ENCODE peak calls at places on chromosomes 12 and 14, in seven cellular contexts. L is uterus, Y is left ventricle myocardium inferior, X is AG09309, T is adipocyte, N is Peyer's patch, S is lower leg skin. P is an unnamed sample.

GRCh38 chr14:91839754-91840153 is 27.6 kb downstream of the TC2N start:
- DNase-seq in S (no peak), Y (no peak), X (no peak), T (no peak), N (no peak), L (no peak), P (no peak)

GRCh38 chr14:89924224-89924623 is 30.3 kb downstream of the EFCAB11 start:
- DNase-seq in S (no peak), N (no peak), L (no peak), Y (no peak), T (no peak), X (no peak), P (no peak)

GRCh38 chr12:122841544-122842321 is 6.5 kb downstream of the HIP1R start:
- DNase-seq in N (peak), Y (no peak), X (no peak), S (no peak), T (peak), L (no peak), P (no peak)

GRCh38 chr14:23514009-23514962 is 37.3 kb downstream of the ZFHX2 start:
- DNase-seq in T (no peak), X (no peak), L (no peak), N (no peak), Y (no peak), S (no peak), P (no peak)

GRCh38 chr12:94239332-94239731 is 91.0 kb downstream of the PLXNC1 start:
- DNase-seq in N (no peak), L (no peak), Y (no peak), T (no peak), X (no peak), S (no peak), P (no peak)

GRCh38 chr14:104305511-104306449 is 167.4 kb downstream of the KIF26A start:
- DNase-seq in S (no peak), N (peak), T (no peak), Y (peak), L (no peak), X (no peak), P (no peak)

GRCh38 chr12:79415754-79416435 is 274.9 kb downstream of the PAWR start:
- DNase-seq in S (no peak), N (no peak), Y (no peak), L (no peak), T (peak), X (no peak), P (peak)

GRCh38 chr12:95601626-95602025 is 50.4 kb upstream of the USP44 start:
- DNase-seq in Y (no peak), S (no peak), L (no peak), N (no peak), T (peak), X (no peak), P (peak)

GRCh38 chr14:63493246-63493645 is 49.9 kb downstream of the PPP2R5E start:
- DNase-seq in L (no peak), T (peak), Y (no peak), S (no peak), X (no peak), N (no peak), P (peak)

GRCh38 chr14:101556131-101556530 is 5.2 kb upstream of the DIO3 start:
- DNase-seq in T (no peak), S (no peak), L (no peak), Y (no peak), N (no peak), X (no peak), P (no peak)

GRCh38 chr14:30791522-30792351 is 82.6 kb upstream of the COCH start:
- DNase-seq in T (no peak), S (no peak), L (no peak), X (no peak), Y (no peak), N (no peak), P (no peak)

GRCh38 chr14:97218713-97219355 is 421.7 kb downstream of the VRK1 start:
- DNase-seq in L (no peak), N (no peak), X (no peak), Y (no peak), S (no peak), T (no peak), P (no peak)

GRCh38 chr14:71317385-71318096 is 410.3 kb downstream of the PCNX1 start:
- DNase-seq in X (no peak), N (no peak), Y (no peak), S (no peak), T (no peak), L (no peak), P (no peak)

GRCh38 chr14:23568021-23568599 is 519 bp upstream of the AP1G2 start:
- DNase-seq in S (no peak), X (no peak), T (no peak), N (no peak), Y (no peak), L (no peak), P (no peak)

GRCh38 chr14:93032301-93032929 is 83.3 kb downstream of the ITPK1 start:
- DNase-seq in T (no peak), S (no peak), Y (no peak), L (no peak), N (no peak), X (no peak), P (no peak)

GRCh38 chr14:77140937-77141591 is 527 bp downstream of the ZDHHC22 start:
- DNase-seq in N (no peak), L (no peak), S (no peak), T (peak), X (no peak), Y (no peak), P (peak)

GRCh38 chr12:64824500-64825142 is at the start of gene TBC1D30:
- DNase-seq in L (peak), S (no peak), X (no peak), T (peak), N (peak), Y (no peak), P (peak)

GRCh38 chr12:38905480-38906351 is at the start of gene CPNE8:
- DNase-seq in N (peak), T (no peak), X (no peak), S (peak), L (peak), Y (peak), P (peak)

GRCh38 chr12:5514545-5514944 is 82.6 kb downstream of the NTF3 start:
- DNase-seq in N (no peak), S (no peak), T (no peak), Y (no peak), X (no peak), L (no peak), P (no peak)

GRCh38 chr12:130813436-130813835 is 25.6 kb downstream of the STX2 start:
- DNase-seq in X (no peak), L (no peak), Y (no peak), S (no peak), T (no peak), N (no peak), P (no peak)

GRCh38 chr12:101207086-101207780 is 2.8 kb downstream of the SLC5A8 start:
- DNase-seq in Y (no peak), L (no peak), S (no peak), N (no peak), X (no peak), T (peak), P (no peak)

GRCh38 chr12:115934877-115935276 is 342.6 kb downstream of the MED13L start:
- DNase-seq in N (no peak), X (no peak), L (no peak), Y (no peak), S (no peak), T (no peak), P (no peak)

GRCh38 chr12:78120866-78121590 is 290.3 kb downstream of the NAV3 start:
- DNase-seq in Y (no peak), X (no peak), S (no peak), N (no peak), T (peak), L (no peak), P (peak)

GRCh38 chr14:104693482-104694431 is 4.3 kb downstream of the INF2 start:
- DNase-seq in T (no peak), X (no peak), N (no peak), Y (no peak), S (no peak), L (no peak), P (no peak)

GRCh38 chr14:95156153-95156764 is 1.1 kb downstream of the DICER1 start:
- DNase-seq in L (no peak), X (no peak), T (peak), Y (no peak), S (no peak), N (no peak), P (peak)

GRCh38 chr12:124783087-124783486 is 80.6 kb downstream of the SCARB1 start:
- DNase-seq in Y (no peak), N (no peak), T (no peak), X (no peak), S (no peak), L (no peak), P (no peak)

GRCh38 chr14:68509188-68509953 is 283.5 kb downstream of the ZFP36L1 start:
- DNase-seq in X (no peak), Y (no peak), S (no peak), N (no peak), T (no peak), L (no peak), P (peak)

GRCh38 chr14:68506021-68506644 is 286.7 kb downstream of the ZFP36L1 start:
- DNase-seq in X (peak), S (no peak), T (peak), L (no peak), Y (no peak), N (no peak), P (peak)

GRCh38 chr14:68508581-68508980 is 284.3 kb downstream of the ZFP36L1 start:
- DNase-seq in L (no peak), Y (no peak), S (no peak), T (no peak), N (no peak), X (no peak), P (no peak)

GRCh38 chr14:68506645-68507405 is 286.0 kb downstream of the ZFP36L1 start:
- DNase-seq in X (no peak), L (no peak), T (no peak), Y (no peak), N (no peak), S (no peak), P (no peak)

DNA sequence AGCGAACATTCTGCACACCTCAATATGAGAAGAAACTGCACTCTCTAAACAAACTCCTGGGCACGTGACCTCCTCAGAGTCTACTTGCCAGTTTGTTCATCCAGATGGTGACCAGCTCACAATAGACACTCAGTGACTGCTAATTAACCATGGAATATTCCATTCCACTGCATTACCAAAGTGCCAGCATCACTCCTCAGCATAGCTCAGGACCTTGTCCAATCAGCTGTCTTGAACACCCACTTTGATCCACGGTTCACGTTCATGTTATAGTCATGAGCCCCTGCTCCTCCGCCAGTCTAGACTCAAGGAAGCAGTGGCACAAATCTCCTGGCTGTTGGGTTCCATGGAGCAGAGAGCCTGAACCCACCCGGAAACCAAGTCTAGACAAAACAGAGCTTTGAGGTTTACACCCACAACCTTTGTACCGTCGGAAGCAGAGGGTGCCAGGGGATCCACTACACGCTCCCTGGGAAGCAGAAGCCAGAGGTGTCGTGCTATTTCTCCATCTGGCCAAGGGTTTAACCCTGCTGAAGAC is 285.3 kb downstream of the ZFP36L1 start:
- DNase-seq in S (no peak), N (no peak), X (no peak), L (no peak), Y (no peak), T (no peak), P (no peak)
- H3K4me3 ChIP-seq in S (no peak), N (no peak), X (no peak), L (no peak), Y (no peak), T (no peak), P (no peak)

GRCh38 chr14:45065540-45065939 is 18.4 kb upstream of the PRPF39 start:
- DNase-seq in N (no peak), S (no peak), X (no peak), T (no peak), L (no peak), Y (no peak), P (peak)
- H3K4me3 ChIP-seq in N (no peak), S (no peak), X (no peak), T (no peak), L (no peak), Y (peak), P (no peak)

GRCh38 chr14:68657300-68658028 is 135.4 kb downstream of the ZFP36L1 start:
- DNase-seq in N (no peak), L (no peak), S (no peak), Y (no peak), X (no peak), T (no peak), P (no peak)
- H3K4me3 ChIP-seq in N (no peak), L (no peak), S (no peak), Y (no peak), X (no peak), T (no peak), P (no peak)

DNA sequence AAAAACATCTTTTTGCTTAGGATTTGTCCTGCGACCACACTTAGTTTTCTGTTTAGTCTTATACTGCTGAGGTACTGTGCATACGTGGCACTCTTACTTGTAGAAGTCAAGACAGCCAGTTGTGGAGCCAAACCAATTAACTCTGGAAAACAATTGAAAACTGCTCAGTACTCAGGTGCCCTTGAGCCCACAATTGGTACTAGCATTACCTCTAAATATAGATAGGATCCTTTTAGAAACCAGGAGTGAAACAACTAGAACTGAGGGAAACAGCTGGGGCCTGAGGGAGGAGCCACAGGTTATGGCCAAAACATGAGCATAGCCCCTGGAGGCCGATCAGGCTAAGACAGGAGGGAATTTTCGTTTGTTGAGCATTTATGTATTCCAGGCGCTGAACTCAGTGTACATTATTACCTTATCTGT is 2.5 kb downstream of the SPATS2 start:
- DNase-seq in T (peak), S (no peak), L (peak), X (no peak), N (no peak), Y (peak), P (peak)
- H3K4me3 ChIP-seq in T (peak), S (no peak), L (no peak), X (no peak), N (no peak), Y (peak), P (peak)

DNA sequence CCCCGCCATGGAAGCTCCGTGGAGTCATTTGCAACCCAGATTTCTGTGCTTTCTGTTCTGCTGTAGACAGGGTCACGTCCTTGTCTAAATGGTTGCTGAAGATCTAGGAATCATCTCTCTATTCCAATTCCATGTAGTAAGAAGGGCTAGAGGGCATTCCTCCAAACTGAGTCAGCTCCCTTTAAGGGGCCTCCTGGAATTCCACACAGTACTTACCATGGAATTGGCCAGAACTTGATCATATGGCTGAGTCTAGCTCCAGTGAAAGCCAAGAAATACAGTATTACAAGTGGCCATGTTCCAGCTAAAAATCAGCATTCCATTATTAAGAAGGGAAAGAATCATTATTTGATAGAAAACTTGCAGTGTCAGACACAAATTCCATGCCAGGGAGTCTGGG is 171.9 kb downstream of the PRKCH start:
- DNase-seq in S (no peak), N (no peak), T (peak), L (no peak), X (peak), Y (no peak), P (peak)
- H3K4me3 ChIP-seq in S (no peak), N (no peak), T (peak), L (no peak), X (no peak), Y (no peak), P (no peak)

DNA sequence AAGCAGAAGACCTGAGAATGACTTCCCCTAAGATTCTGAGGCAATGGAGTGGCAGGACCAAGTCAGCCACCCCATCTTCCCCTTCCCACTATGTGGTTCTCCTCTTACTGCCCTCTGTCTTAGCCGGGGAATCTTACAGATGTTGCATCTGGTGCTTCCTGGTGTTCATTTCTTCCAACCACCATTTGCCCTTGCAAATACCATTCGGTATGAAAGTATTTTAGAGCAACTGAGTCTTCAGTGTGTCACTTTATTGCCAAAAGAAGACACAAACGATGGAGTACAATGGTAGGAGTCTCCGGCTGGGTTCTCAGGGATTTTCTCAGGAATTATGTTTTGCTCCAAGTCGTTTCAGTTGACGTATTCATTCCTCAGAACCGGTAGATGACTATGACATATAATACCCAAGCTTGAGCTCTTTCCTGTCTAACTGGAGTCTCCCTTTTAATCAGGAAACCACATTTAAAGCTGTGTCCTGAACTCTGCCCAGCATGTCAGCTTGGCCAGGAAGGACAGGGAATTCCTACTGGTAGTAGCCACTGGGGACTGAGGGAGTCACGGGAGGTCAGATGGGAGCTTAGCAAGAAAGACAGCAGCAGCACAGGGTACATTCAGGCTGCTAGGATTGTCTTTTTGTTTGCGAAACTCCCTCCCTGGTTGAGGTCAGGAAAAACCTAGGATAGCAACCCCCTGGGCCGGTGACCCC is 87.0 kb downstream of the SAMD4A start:
- DNase-seq in L (no peak), T (peak), S (peak), X (no peak), Y (peak), N (no peak), P (peak)
- H3K4me3 ChIP-seq in L (no peak), T (peak), S (no peak), X (no peak), Y (no peak), N (no peak), P (no peak)

GRCh38 chr12:24739094-24739779 is 209.7 kb downstream of the BCAT1 start:
- DNase-seq in X (no peak), Y (no peak), N (no peak), S (no peak), L (no peak), T (no peak), P (no peak)
- H3K4me3 ChIP-seq in X (no peak), Y (no peak), N (no peak), S (no peak), L (no peak), T (no peak), P (no peak)